ENCODE peak calls at places on chromosomes 11 and 22, in six cellular contexts. One of them, this sample, is unnamed.

GRCh38 chr11:61515686-61516085 is 7.1 kb downstream of the LRRC10B start:
- DNase-seq in fibroblast of mammary gland: no peak
- DNase-seq in psoas muscle: no peak
- DNase-seq in prostate gland: no peak
- DNase-seq in RWPE1: no peak
- DNase-seq in tibial artery: no peak
- DNase-seq in this sample: no peak

GRCh38 chr22:36252754-36253522 is at the start of gene APOL1:
- DNase-seq in fibroblast of mammary gland: peak
- DNase-seq in psoas muscle: no peak
- DNase-seq in prostate gland: peak
- DNase-seq in RWPE1: no peak
- DNase-seq in tibial artery: no peak
- DNase-seq in this sample: peak

GRCh38 chr22:22201185-22201924 is 43.2 kb upstream of the VPREB1 start:
- DNase-seq in fibroblast of mammary gland: peak
- DNase-seq in psoas muscle: peak
- DNase-seq in prostate gland: no peak
- DNase-seq in RWPE1: peak
- DNase-seq in tibial artery: no peak
- DNase-seq in this sample: peak

GRCh38 chr11:10973416-10973815 is 115.6 kb upstream of the ZBED5 start:
- DNase-seq in fibroblast of mammary gland: no peak
- DNase-seq in psoas muscle: no peak
- DNase-seq in prostate gland: no peak
- DNase-seq in RWPE1: no peak
- DNase-seq in tibial artery: no peak
- DNase-seq in this sample: no peak

GRCh38 chr11:94000641-94001040 is 20.5 kb upstream of the HEPHL1 start:
- DNase-seq in fibroblast of mammary gland: peak
- DNase-seq in psoas muscle: no peak
- DNase-seq in prostate gland: no peak
- DNase-seq in RWPE1: no peak
- DNase-seq in tibial artery: no peak
- DNase-seq in this sample: no peak

GRCh38 chr11:48066881-48067800 is 86.8 kb downstream of the PTPRJ start:
- DNase-seq in fibroblast of mammary gland: peak
- DNase-seq in psoas muscle: no peak
- DNase-seq in prostate gland: no peak
- DNase-seq in RWPE1: no peak
- DNase-seq in tibial artery: no peak
- DNase-seq in this sample: no peak

GRCh38 chr11:44095506-44096359 is at the start of gene EXT2:
- DNase-seq in fibroblast of mammary gland: peak
- DNase-seq in psoas muscle: peak
- DNase-seq in prostate gland: peak
- DNase-seq in RWPE1: peak
- DNase-seq in tibial artery: peak
- DNase-seq in this sample: peak

GRCh38 chr11:2737226-2737590 is 37.4 kb upstream of the KCNQ1OT1 start:
- DNase-seq in fibroblast of mammary gland: no peak
- DNase-seq in psoas muscle: no peak
- DNase-seq in prostate gland: no peak
- DNase-seq in RWPE1: no peak
- DNase-seq in tibial artery: no peak
- DNase-seq in this sample: no peak

GRCh38 chr11:75428301-75428724 is 4.7 kb downstream of the KLHL35 start:
- DNase-seq in fibroblast of mammary gland: peak
- DNase-seq in psoas muscle: peak
- DNase-seq in prostate gland: peak
- DNase-seq in RWPE1: peak
- DNase-seq in tibial artery: peak
- DNase-seq in this sample: peak

GRCh38 chr11:110518809-110519514 is 89.2 kb downstream of the FDX1 start:
- DNase-seq in fibroblast of mammary gland: peak
- DNase-seq in psoas muscle: no peak
- DNase-seq in prostate gland: no peak
- DNase-seq in RWPE1: no peak
- DNase-seq in tibial artery: no peak
- DNase-seq in this sample: peak

GRCh38 chr11:134517621-134518293 is 105.7 kb upstream of the B3GAT1 start:
- DNase-seq in fibroblast of mammary gland: no peak
- DNase-seq in psoas muscle: no peak
- DNase-seq in prostate gland: peak
- DNase-seq in RWPE1: no peak
- DNase-seq in tibial artery: peak
- DNase-seq in this sample: no peak

GRCh38 chr22:35638408-35638807 is 9.8 kb upstream of the APOL6 start:
- DNase-seq in fibroblast of mammary gland: peak
- DNase-seq in psoas muscle: peak
- DNase-seq in prostate gland: no peak
- DNase-seq in RWPE1: no peak
- DNase-seq in tibial artery: peak
- DNase-seq in this sample: peak

GRCh38 chr22:36982136-36982535 is 37.1 kb downstream of the TST start:
- DNase-seq in fibroblast of mammary gland: no peak
- DNase-seq in psoas muscle: no peak
- DNase-seq in prostate gland: no peak
- DNase-seq in RWPE1: no peak
- DNase-seq in tibial artery: no peak
- DNase-seq in this sample: no peak

GRCh38 chr22:48496226-48496845 is 1331.3 kb downstream of the BRD1 start:
- DNase-seq in fibroblast of mammary gland: no peak
- DNase-seq in psoas muscle: peak
- DNase-seq in prostate gland: no peak
- DNase-seq in RWPE1: no peak
- DNase-seq in tibial artery: peak
- DNase-seq in this sample: no peak

GRCh38 chr11:106177311-106177710 is 99.8 kb downstream of the AASDHPPT start:
- DNase-seq in fibroblast of mammary gland: no peak
- DNase-seq in psoas muscle: no peak
- DNase-seq in prostate gland: no peak
- DNase-seq in RWPE1: no peak
- DNase-seq in tibial artery: no peak
- DNase-seq in this sample: no peak

GRCh38 chr11:28659716-28660348 is 551.6 kb downstream of the METTL15 start:
- DNase-seq in fibroblast of mammary gland: no peak
- DNase-seq in psoas muscle: no peak
- DNase-seq in prostate gland: no peak
- DNase-seq in RWPE1: no peak
- DNase-seq in tibial artery: no peak
- DNase-seq in this sample: peak

GRCh38 chr11:66267379-66268209 is 845 bp upstream of the RAB1B start:
- DNase-seq in fibroblast of mammary gland: peak
- DNase-seq in psoas muscle: peak
- DNase-seq in prostate gland: peak
- DNase-seq in RWPE1: peak
- DNase-seq in tibial artery: peak
- DNase-seq in this sample: peak
- TF ChIP-seq CTCF in fibroblast of mammary gland: no peak
- TF ChIP-seq CTCF in psoas muscle: no peak
- TF ChIP-seq CTCF in prostate gland: no peak
- TF ChIP-seq CTCF in RWPE1: no peak
- TF ChIP-seq CTCF in tibial artery: peak
- TF ChIP-seq CTCF in this sample: no peak

GRCh38 chr11:17714356-17714854 is 5.0 kb upstream of the MYOD1 start:
- DNase-seq in fibroblast of mammary gland: no peak
- DNase-seq in psoas muscle: peak
- DNase-seq in prostate gland: no peak
- DNase-seq in RWPE1: no peak
- DNase-seq in tibial artery: no peak
- DNase-seq in this sample: no peak
- TF ChIP-seq CTCF in fibroblast of mammary gland: no peak
- TF ChIP-seq CTCF in psoas muscle: peak
- TF ChIP-seq CTCF in prostate gland: no peak
- TF ChIP-seq CTCF in RWPE1: no peak
- TF ChIP-seq CTCF in tibial artery: no peak
- TF ChIP-seq CTCF in this sample: no peak

GRCh38 chr22:49861642-49862407 is 8.2 kb downstream of the ZBED4 start:
- DNase-seq in fibroblast of mammary gland: peak
- DNase-seq in psoas muscle: no peak
- DNase-seq in prostate gland: no peak
- DNase-seq in RWPE1: no peak
- DNase-seq in tibial artery: peak
- DNase-seq in this sample: no peak
- TF ChIP-seq CTCF in fibroblast of mammary gland: no peak
- TF ChIP-seq CTCF in psoas muscle: no peak
- TF ChIP-seq CTCF in prostate gland: no peak
- TF ChIP-seq CTCF in RWPE1: no peak
- TF ChIP-seq CTCF in tibial artery: no peak
- TF ChIP-seq CTCF in this sample: no peak

DNA sequence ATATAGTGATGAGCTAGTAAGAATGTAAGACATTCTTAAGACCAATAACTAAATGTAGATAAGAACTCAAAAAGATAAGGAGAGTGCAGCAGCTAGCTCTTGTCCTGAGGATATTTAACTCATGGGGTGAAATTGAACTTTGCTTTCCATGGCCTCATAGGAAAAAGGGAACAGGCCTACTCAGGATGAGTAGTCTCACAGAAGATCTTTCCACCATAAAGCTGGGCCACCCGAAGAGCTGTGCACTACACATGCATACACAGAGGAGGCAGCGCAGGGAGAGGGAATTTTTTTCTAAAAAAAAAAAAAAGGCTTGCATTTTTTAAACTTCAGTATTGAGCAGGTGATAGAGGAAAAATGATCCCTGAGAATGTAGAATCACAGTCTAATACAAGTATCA is 59.9 kb upstream of the CFAP300 start:
- DNase-seq in fibroblast of mammary gland: no peak
- DNase-seq in psoas muscle: no peak
- DNase-seq in prostate gland: no peak
- DNase-seq in RWPE1: no peak
- DNase-seq in tibial artery: no peak
- DNase-seq in this sample: no peak
- TF ChIP-seq CTCF in fibroblast of mammary gland: no peak
- TF ChIP-seq CTCF in psoas muscle: no peak
- TF ChIP-seq CTCF in prostate gland: no peak
- TF ChIP-seq CTCF in RWPE1: no peak
- TF ChIP-seq CTCF in tibial artery: no peak
- TF ChIP-seq CTCF in this sample: no peak

This sample was measured in MCF 10A.